ENCODE peak calls at places on chromosomes 4 and X, in four cellular contexts. Y is stimulated activated CD4-positive, alpha-beta T cell treated with anti-CD3 and anti-CD28 coated beads, Interleukin-12 subunit alpha, Interleukin-12 subunit beta, amount 100 ng/mL, for 4 hours; D is iris pigment epithelial cell; C is posterior vena cava. U is an unnamed sample.
A peak's percentile ranks its signal among the peaks of the same experiment; 100 is the strongest.

GRCh38 chrX:18252644-18253359 is 32.1 kb upstream of the BEND2 start:
- DNase-seq in C (no peak), D (peak; percentile 3), Y (no peak), U (peak; percentile 1)

GRCh38 chr4:92636038-92636825 is 332.5 kb downstream of the GRID2 start:
- DNase-seq in C (no peak), D (no peak), Y (no peak), U (no peak)

GRCh38 chr4:67776746-67777145 is 22.6 kb upstream of the GNRHR start:
- DNase-seq in Y (no peak), D (no peak), C (no peak), U (no peak)

GRCh38 chr4:72567821-72568620 is 1.0 kb downstream of the ADAMTS3 start:
- DNase-seq in Y (no peak), C (peak; percentile 93), D (peak; percentile 92), U (peak; percentile 72)

GRCh38 chr4:123304151-123305021 is 92.2 kb upstream of the SPRY1 start:
- DNase-seq in C (no peak), D (no peak), Y (no peak), U (no peak)

GRCh38 chr4:155774033-155774432 is 15.2 kb downstream of the GUCY1B1 start:
- DNase-seq in Y (no peak), C (no peak), D (no peak), U (no peak)

GRCh38 chr4:146478009-146478408 is 43.7 kb downstream of the SLC10A7 start:
- DNase-seq in C (no peak), D (no peak), Y (no peak), U (no peak)

GRCh38 chrX:111823068-111823467 is 52.9 kb upstream of the TRPC5OS start:
- DNase-seq in D (no peak), Y (no peak), C (no peak), U (no peak)

GRCh38 chrX:10722804-10723364 is 102.5 kb upstream of the MID1 start:
- DNase-seq in Y (peak; percentile 8), D (peak; percentile 54), C (no peak), U (peak; percentile 49)

GRCh38 chr4:163492951-163493504 is 1.5 kb upstream of the TMA16 start:
- DNase-seq in Y (no peak), D (no peak), C (no peak), U (no peak)

GRCh38 chr4:14221176-14221575 is 593.7 kb upstream of the BOD1L1 start:
- DNase-seq in Y (no peak), D (no peak), C (no peak), U (no peak)

GRCh38 chr4:147714575-147715401 is 17.1 kb upstream of the ARHGAP10 start:
- DNase-seq in D (peak; percentile 95), Y (no peak), C (no peak), U (peak; percentile 75)

GRCh38 chr4:53994382-53994781 is 70.0 kb downstream of the CHIC2 start:
- DNase-seq in Y (no peak), C (no peak), D (no peak), U (no peak)

GRCh38 chr4:172035573-172035972 is 222.4 kb downstream of the GALNTL6 start:
- DNase-seq in D (no peak), Y (no peak), C (no peak), U (no peak)

GRCh38 chrX:13398073-13398823 is 78.4 kb upstream of the ATXN3L start:
- DNase-seq in Y (no peak), D (peak; percentile 99), C (peak; percentile 84), U (peak; percentile 97)

GRCh38 chr4:99062120-99062519 is 26.5 kb downstream of the ADH5 start:
- DNase-seq in D (peak; percentile 31), Y (no peak), C (no peak), U (no peak)

U was measured in fibroblast of the conjunctiva.